ENCODE peak calls at places on chromosomes 12 and 14, in seven cellular contexts. P is activated CD4-positive, CD25-positive, alpha-beta regulatory T cell treated with anti-CD3 and anti-CD28 coated beads, Interleukin-2, amount 50 U/mL, for 72 hours; E is AG04450; G is left lung; V is body of pancreas; C is fibroblast of the conjunctiva; N is WTC11. R is an unnamed sample.

GRCh38 chr14:89641495-89642162 is 224.6 kb upstream of the FOXN3 start:
- DNase-seq in P (no peak), E (no peak), G (no peak), V (peak; percentile 32), C (no peak), N (no peak), R (no peak)

GRCh38 chr12:105336411-105336810 is 5.9 kb downstream of the C12orf75 start:
- DNase-seq in P (no peak), E (no peak), G (no peak), V (no peak), C (no peak), N (no peak), R (no peak)

GRCh38 chr12:53381739-53382630 is 2.0 kb downstream of the SP1 start:
- DNase-seq in P (no peak), E (no peak), G (no peak), V (peak; percentile 60), C (peak; percentile 71), N (peak; percentile 60), R (no peak)

GRCh38 chr12:114096461-114096860 is 130.3 kb upstream of the RBM19 start:
- DNase-seq in P (no peak), E (no peak), G (no peak), V (no peak), C (no peak), N (no peak), R (no peak)

GRCh38 chr12:92570056-92570753 is 132.6 kb upstream of the PLEKHG7 start:
- DNase-seq in P (no peak), E (peak; percentile 77), G (no peak), V (peak; percentile 74), C (peak; percentile 82), N (peak; percentile 28), R (peak; percentile 66)

GRCh38 chr12:82648510-82648909 is 38.2 kb upstream of the TMTC2 start:
- DNase-seq in P (no peak), E (no peak), G (no peak), V (no peak), C (no peak), N (no peak), R (no peak)

GRCh38 chr14:68146812-68147211 is 327.2 kb downstream of the RAD51B start:
- DNase-seq in P (no peak), E (peak; percentile 88), G (no peak), V (no peak), C (peak; percentile 95), N (no peak), R (no peak)

GRCh38 chr12:55060470-55060869 is 40.7 kb downstream of the NEUROD4 start:
- DNase-seq in P (no peak), E (no peak), G (no peak), V (no peak), C (no peak), N (no peak), R (no peak)

GRCh38 chr12:115190191-115190590 is 506.2 kb upstream of the TBX3 start:
- DNase-seq in P (no peak), E (no peak), G (no peak), V (no peak), C (no peak), N (no peak), R (no peak)

GRCh38 chr12:115451785-115452736 is 768.1 kb upstream of the TBX3 start:
- DNase-seq in P (no peak), E (no peak), G (no peak), V (peak; percentile 61), C (no peak), N (peak; percentile 64), R (no peak)

GRCh38 chr12:56158926-56159461 is 835 bp downstream of the MYL6 start:
- DNase-seq in P (no peak), E (peak; percentile 45), G (peak; percentile 89), V (peak; percentile 79), C (peak; percentile 81), N (peak; percentile 72), R (peak; percentile 46)